ENCODE peak calls at places on chromosome 19, in six cellular contexts. B is stimulated activated CD4-positive, alpha-beta T cell treated with anti-CD3 and anti-CD28 coated beads, Interleukin-1b, Interleukin-23, amount 100 ng/mL, for 1 hour; F is cortex of kidney; T is activated naive CD8-positive, alpha-beta T cell treated with anti-CD3 and anti-CD28 coated beads, Interleukin-2, amount 50 U/mL, for 24 hours; P is NCI-H774; W is pancreas. L is an unnamed sample.

GRCh38 chr19:410243-410781 is 1.4 kb upstream of the C2CD4C start:
- DNase-seq in B (no peak), F (no peak), T (no peak), P (no peak), W (peak; percentile 66), L (no peak)

GRCh38 chr19:56748443-56748842 is 76.9 kb upstream of the ZNF835 start:
- DNase-seq in B (no peak), F (no peak), T (no peak), P (no peak), W (no peak), L (no peak)

GRCh38 chr19:15330801-15331418 is 1.4 kb downstream of the BRD4 start:
- DNase-seq in B (no peak), F (no peak), T (no peak), P (no peak), W (no peak), L (no peak)

GRCh38 chr19:48614436-48615144 is at the start of gene FAM83E:
- DNase-seq in B (no peak), F (no peak), T (no peak), P (no peak), W (peak; percentile 72), L (no peak)

GRCh38 chr19:1411255-1412191 is 4.1 kb downstream of the DAZAP1 start:
- DNase-seq in B (no peak), F (no peak), T (peak; percentile 33), P (no peak), W (no peak), L (no peak)

GRCh38 chr19:42376177-42376555 is 13.9 kb downstream of the CNFN start:
- DNase-seq in B (no peak), F (no peak), T (no peak), P (no peak), W (no peak), L (no peak)

GRCh38 chr19:45645631-45646344 is 6.6 kb upstream of the EML2 start:
- DNase-seq in B (no peak), F (no peak), T (peak; percentile 81), P (peak; percentile 85), W (peak; percentile 59), L (peak; percentile 81)

GRCh38 chr19:46928951-46929350 is 68.2 kb downstream of the ARHGAP35 start:
- DNase-seq in B (no peak), F (no peak), T (no peak), P (no peak), W (no peak), L (no peak)

GRCh38 chr19:50377051-50377441 is 789 bp downstream of the NR1H2 start:
- DNase-seq in B (no peak), F (no peak), T (peak; percentile 58), P (no peak), W (peak; percentile 51), L (peak; percentile 84)

GRCh38 chr19:45591004-45591637 is 6.5 kb upstream of the OPA3 start:
- DNase-seq in B (no peak), F (no peak), T (peak; percentile 53), P (peak; percentile 5), W (peak; percentile 50), L (no peak)

GRCh38 chr19:14091086-14091884 is 734 bp upstream of the SAMD1 start:
- DNase-seq in B (no peak), F (no peak), T (peak; percentile 78), P (no peak), W (peak; percentile 80), L (no peak)

GRCh38 chr19:11197291-11198174 is at the start of gene KANK2:
- DNase-seq in B (peak; percentile 46), F (peak; percentile 64), T (peak; percentile 80), P (peak; percentile 85), W (peak; percentile 93), L (peak; percentile 59)

GRCh38 chr19:5090780-5091575 is 122.1 kb downstream of the KDM4B start:
- DNase-seq in B (no peak), F (no peak), T (no peak), P (no peak), W (no peak), L (no peak)

GRCh38 chr19:7595466-7596133 is at the start of gene CAMSAP3:
- DNase-seq in B (no peak), F (no peak), T (peak; percentile 52), P (peak; percentile 74), W (peak; percentile 56), L (peak; percentile 44)

GRCh38 chr19:36136975-36137686 is 2.7 kb upstream of the CAPNS1 start:
- DNase-seq in B (no peak), F (no peak), T (no peak), P (peak; percentile 15), W (peak; percentile 78), L (no peak)

GRCh38 chr19:49930483-49931011 is 1.2 kb upstream of the NUP62 start:
- DNase-seq in B (no peak), F (no peak), T (no peak), P (peak; percentile 59), W (no peak), L (peak; percentile 44)

GRCh38 chr19:8334458-8335342 is 8.4 kb downstream of the KANK3 start:
- DNase-seq in B (no peak), F (no peak), T (no peak), P (peak; percentile 89), W (peak; percentile 48), L (peak; percentile 17)

GRCh38 chr19:43765109-43765876 is 10.5 kb upstream of the SMG9 start:
- DNase-seq in B (no peak), F (no peak), T (peak; percentile 83), P (no peak), W (no peak), L (no peak)

GRCh38 chr19:21901861-21902260 is 65.9 kb upstream of the ZNF43 start:
- DNase-seq in B (no peak), F (no peak), T (no peak), P (no peak), W (no peak), L (no peak)

GRCh38 chr19:35136977-35137702 is 1.5 kb upstream of the FXYD1 start:
- DNase-seq in B (no peak), F (no peak), T (no peak), P (no peak), W (peak; percentile 53), L (no peak)

GRCh38 chr19:14113762-14114414 is 3.7 kb downstream of the PRKACA start:
- DNase-seq in B (no peak), F (no peak), T (peak; percentile 72), P (no peak), W (peak; percentile 35), L (no peak)

GRCh38 chr19:6020166-6020967 is 42.4 kb upstream of the RANBP3 start:
- DNase-seq in B (no peak), F (no peak), T (no peak), P (peak; percentile 83), W (peak; percentile 57), L (peak; percentile 65)

GRCh38 chr19:46659151-46660007 is 1.6 kb downstream of the DACT3 start:
- DNase-seq in B (no peak), F (no peak), T (peak; percentile 29), P (no peak), W (peak; percentile 15), L (no peak)

GRCh38 chr19:3360494-3361383 is 5.6 kb upstream of the NFIC start:
- DNase-seq in B (no peak), F (no peak), T (peak; percentile 80), P (no peak), W (no peak), L (no peak)